ENCODE peak calls at places on chromosomes 12 and 14, in nine cellular contexts. U is activated CD4-positive, alpha-beta T cell treated with anti-CD3 and anti-CD28 coated beads for 36 hours; G is CD8-positive, alpha-beta T cell; R is dorsolateral prefrontal cortex; O is neuronal stem cell; Z is IMR-90; N is anterior cingulate cortex; Y is fibroblast of the aortic adventitia; W is GM23338. M is an unnamed sample.

GRCh38 chr14:99191663-99192621 is 80.1 kb downstream of the BCL11B start:
- DNase-seq in U (no peak), G (no peak), R (no peak), O (no peak), Z (peak), N (peak), Y (peak), W (no peak), M (peak)

GRCh38 chr14:89755816-89756215 is 198.7 kb downstream of the EFCAB11 start:
- DNase-seq in U (no peak), G (no peak), R (no peak), O (no peak), Z (no peak), N (no peak), Y (no peak), W (no peak), M (no peak)

GRCh38 chr12:96061864-96062453 is 26.6 kb upstream of the LTA4H start:
- DNase-seq in U (peak), G (peak), R (peak), O (peak), Z (peak), N (peak), Y (peak), W (peak), M (peak)

GRCh38 chr14:54040851-54041250 is 84.2 kb upstream of the BMP4 start:
- DNase-seq in U (no peak), G (no peak), R (no peak), O (no peak), Z (peak), N (no peak), Y (peak), W (no peak), M (peak)

GRCh38 chr14:104874110-104874531 is 9.1 kb downstream of the CEP170B start:
- DNase-seq in U (no peak), G (no peak), R (no peak), O (no peak), Z (no peak), N (no peak), Y (no peak), W (no peak), M (no peak)

GRCh38 chr14:65134651-65135579 is 32.6 kb upstream of the MAX start:
- DNase-seq in U (no peak), G (no peak), R (no peak), O (no peak), Z (no peak), N (no peak), Y (peak), W (no peak), M (no peak)

GRCh38 chr12:65125975-65126374 is 4.9 kb upstream of the WIF1 start:
- DNase-seq in U (no peak), G (no peak), R (no peak), O (no peak), Z (no peak), N (no peak), Y (no peak), W (no peak), M (no peak)

GRCh38 chr12:124389537-124390441 is 94.9 kb downstream of the RFLNA start:
- DNase-seq in U (no peak), G (no peak), R (no peak), O (peak), Z (no peak), N (no peak), Y (no peak), W (no peak), M (no peak)

GRCh38 chr12:50222275-50222783 is 55.2 kb upstream of the CERS5 start:
- DNase-seq in U (peak), G (no peak), R (no peak), O (peak), Z (peak), N (no peak), Y (peak), W (peak), M (peak)

GRCh38 chr14:67798731-67799130 is 17.7 kb downstream of the ZFYVE26 start:
- DNase-seq in U (no peak), G (no peak), R (no peak), O (no peak), Z (no peak), N (no peak), Y (no peak), W (no peak), M (no peak)

GRCh38 chr12:93318720-93319522 is 58.8 kb upstream of the NUDT4 start:
- DNase-seq in U (no peak), G (no peak), R (no peak), O (no peak), Z (no peak), N (no peak), Y (peak), W (no peak), M (peak)